ENCODE peak calls at places on chromosomes 11 and 22, in six cellular contexts. N is A549, X is K562, I is transverse colon, A is SK-N-SH, H is sigmoid colon. C is an unnamed sample. For H3K4me1, the result is how much of the 10 kb centered on the place peaks cover.

GRCh38 chr22:37182101-37182948 is 5.7 kb downstream of the C1QTNF6 start:
- DNase-seq in X (peak), H (peak), N (peak), A (no peak), I (no peak), C (peak)

GRCh38 chr22:22773979-22774738 is 113.5 kb upstream of the IGLL5 start:
- DNase-seq in I (no peak), X (no peak), A (no peak), N (no peak), H (no peak), C (no peak)

GRCh38 chr11:116186592-116186991 is 586.2 kb downstream of the BUD13 start:
- DNase-seq in H (no peak), X (no peak), N (no peak), A (no peak), I (no peak), C (no peak)

GRCh38 chr11:72631806-72632731 is 42.2 kb downstream of the PDE2A start:
- DNase-seq in A (peak), H (peak), I (no peak), N (no peak), X (peak), C (no peak)

GRCh38 chr11:88354909-88355308 is 17.4 kb upstream of the CTSC start:
- DNase-seq in X (no peak), N (no peak), A (no peak), H (no peak), I (no peak), C (no peak)

GRCh38 chr11:74478877-74479276 is 11.5 kb upstream of the KCNE3 start:
- DNase-seq in X (no peak), N (no peak), A (no peak), H (no peak), I (no peak), C (no peak)

GRCh38 chr11:125330462-125331325 is 165.4 kb downstream of the FEZ1 start:
- DNase-seq in I (no peak), H (no peak), N (no peak), X (no peak), A (no peak), C (no peak)

GRCh38 chr11:66081505-66081904 is 11.4 kb downstream of the PACS1 start:
- DNase-seq in N (no peak), A (no peak), X (peak), I (peak), H (peak), C (no peak)

GRCh38 chr11:833114-833791 is 501 bp downstream of the CD151 start:
- DNase-seq in A (peak), H (no peak), X (peak), N (peak), I (peak), C (no peak)

GRCh38 chr22:36569999-36570398 is 41.0 kb upstream of the EIF3D start:
- DNase-seq in H (no peak), X (peak), N (peak), A (peak), I (no peak), C (no peak)

GRCh38 chr22:37749831-37750595 is 53.2 kb downstream of the TRIOBP start:
- DNase-seq in A (no peak), X (no peak), I (no peak), H (no peak), N (no peak), C (no peak)

GRCh38 chr11:86460461-86461404 is 86.0 kb downstream of the CCDC81 start:
- DNase-seq in X (no peak), H (no peak), I (no peak), A (no peak), N (no peak), C (no peak)

GRCh38 chr22:30717331-30717921 is 22.8 kb downstream of the OSBP2 start:
- DNase-seq in H (no peak), A (no peak), I (no peak), X (no peak), N (peak), C (no peak)

GRCh38 chr11:5242933-5243844 is 6.5 kb downstream of the HBG1 start:
- DNase-seq in N (no peak), I (no peak), X (peak), A (no peak), H (no peak), C (no peak)

DNA sequence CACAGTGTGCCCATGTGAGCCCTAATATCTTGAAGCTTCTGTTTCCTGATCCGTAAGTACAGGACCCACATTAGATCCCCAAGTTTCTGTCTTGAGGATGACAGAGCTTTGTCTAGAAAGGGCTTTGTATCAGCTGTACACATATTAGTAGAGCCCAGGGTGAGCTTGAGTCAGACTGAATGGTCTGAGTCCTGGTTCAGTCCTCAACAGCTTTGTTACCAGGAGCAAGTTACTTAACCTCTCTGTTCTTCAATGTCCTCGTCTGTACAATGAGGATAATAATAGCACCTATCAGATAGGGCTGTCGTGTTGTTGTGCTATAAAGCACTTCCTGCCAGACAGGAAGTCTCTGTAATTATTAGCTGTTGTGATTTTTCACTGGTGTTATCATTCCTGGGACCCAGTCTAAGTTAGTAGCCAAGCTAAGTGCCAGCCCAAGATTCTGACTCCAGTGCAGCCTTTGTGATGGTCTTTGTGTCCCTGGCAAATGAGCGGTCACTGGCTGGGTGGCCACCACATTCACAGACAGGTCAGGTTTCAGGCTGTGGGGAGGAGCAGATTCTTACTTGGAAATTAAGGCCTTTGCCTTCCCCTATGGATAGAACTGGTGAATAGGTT is 6.8 kb downstream of the TOM1 start:
- DNase-seq in N (no peak), A (no peak), H (no peak), X (no peak), I (no peak), C (no peak)
- H3K4me1 ChIP-seq in N (under half), A (under half), H (under half), X (under half), I (under half), C (under half)

DNA sequence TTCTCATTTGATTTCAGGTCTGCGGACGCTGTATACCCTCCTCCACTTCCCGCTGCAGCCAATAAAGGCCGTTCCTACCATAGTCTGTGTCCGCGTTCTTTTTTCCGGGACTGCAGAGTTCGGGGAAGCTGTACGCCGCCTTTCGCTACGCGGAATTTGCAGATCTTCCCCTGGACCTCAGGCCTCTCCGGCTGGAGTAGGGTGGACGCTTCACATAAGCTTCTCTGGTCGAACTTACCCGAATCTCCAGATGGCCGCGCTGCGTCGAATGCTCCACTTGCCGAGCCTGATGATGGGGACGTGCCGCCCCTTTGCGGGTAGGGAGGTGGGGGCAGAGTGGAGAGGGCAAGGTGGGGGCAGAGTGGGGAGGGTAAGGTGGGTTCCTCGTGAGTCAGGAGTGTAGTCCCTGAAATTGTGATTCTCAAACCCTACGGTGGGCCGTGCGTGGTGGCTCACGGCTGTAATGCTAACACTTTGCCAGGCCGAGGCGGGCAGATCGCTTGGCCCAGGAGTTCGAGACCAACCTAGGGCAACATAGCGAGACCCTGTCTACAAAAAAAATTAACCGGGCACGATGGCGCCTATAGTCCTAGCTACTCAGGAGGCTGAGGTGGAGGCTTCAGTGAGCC is 632 bp downstream of the CSKMT start:
- DNase-seq in X (peak), A (peak), N (peak), I (peak), H (peak), C (peak)
- TF ChIP-seq EP300 in X (no peak), A (no peak), N (no peak), I (no peak), H (no peak), C (no peak)

GRCh38 chr22:28935140-28935539 is 51.8 kb downstream of the ZNRF3 start:
- DNase-seq in A (no peak), H (no peak), X (no peak), N (no peak), I (no peak), C (no peak)

GRCh38 chr22:28935713-28936112 is 52.3 kb downstream of the ZNRF3 start:
- DNase-seq in A (no peak), N (no peak), I (no peak), H (no peak), X (no peak), C (no peak)

GRCh38 chr22:28934026-28934425 is 50.7 kb downstream of the ZNRF3 start:
- DNase-seq in N (no peak), X (no peak), H (no peak), A (no peak), I (no peak), C (no peak)

GRCh38 chr22:28931844-28932561 is 48.6 kb downstream of the ZNRF3 start:
- DNase-seq in A (no peak), N (no peak), X (no peak), I (no peak), H (no peak), C (no peak)

DNA sequence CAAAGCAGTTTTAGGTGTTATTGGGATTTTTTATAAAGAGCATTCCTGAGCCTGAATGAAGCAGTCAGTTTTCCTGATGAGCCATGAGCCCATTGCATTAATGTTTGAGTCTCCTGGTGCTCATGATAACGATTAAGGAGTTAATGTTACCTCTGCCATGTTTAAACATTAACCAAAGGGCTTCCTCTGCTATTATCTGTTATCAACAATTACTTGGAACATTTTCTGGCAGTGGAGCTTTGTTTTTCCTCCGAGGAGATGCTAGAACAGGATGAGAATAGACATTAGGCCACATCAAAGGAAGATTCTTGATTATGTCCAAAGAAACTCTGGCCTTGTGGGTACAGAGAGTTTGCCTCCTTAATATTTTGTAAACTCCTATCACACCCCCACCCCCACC is 49.9 kb downstream of the ZNRF3 start:
- DNase-seq in N (no peak), H (no peak), A (no peak), X (no peak), I (no peak), C (no peak)
- H3K4me1 ChIP-seq in N (half or more), H (under half), A (under half), X (under half), I (under half), C (under half)

DNA sequence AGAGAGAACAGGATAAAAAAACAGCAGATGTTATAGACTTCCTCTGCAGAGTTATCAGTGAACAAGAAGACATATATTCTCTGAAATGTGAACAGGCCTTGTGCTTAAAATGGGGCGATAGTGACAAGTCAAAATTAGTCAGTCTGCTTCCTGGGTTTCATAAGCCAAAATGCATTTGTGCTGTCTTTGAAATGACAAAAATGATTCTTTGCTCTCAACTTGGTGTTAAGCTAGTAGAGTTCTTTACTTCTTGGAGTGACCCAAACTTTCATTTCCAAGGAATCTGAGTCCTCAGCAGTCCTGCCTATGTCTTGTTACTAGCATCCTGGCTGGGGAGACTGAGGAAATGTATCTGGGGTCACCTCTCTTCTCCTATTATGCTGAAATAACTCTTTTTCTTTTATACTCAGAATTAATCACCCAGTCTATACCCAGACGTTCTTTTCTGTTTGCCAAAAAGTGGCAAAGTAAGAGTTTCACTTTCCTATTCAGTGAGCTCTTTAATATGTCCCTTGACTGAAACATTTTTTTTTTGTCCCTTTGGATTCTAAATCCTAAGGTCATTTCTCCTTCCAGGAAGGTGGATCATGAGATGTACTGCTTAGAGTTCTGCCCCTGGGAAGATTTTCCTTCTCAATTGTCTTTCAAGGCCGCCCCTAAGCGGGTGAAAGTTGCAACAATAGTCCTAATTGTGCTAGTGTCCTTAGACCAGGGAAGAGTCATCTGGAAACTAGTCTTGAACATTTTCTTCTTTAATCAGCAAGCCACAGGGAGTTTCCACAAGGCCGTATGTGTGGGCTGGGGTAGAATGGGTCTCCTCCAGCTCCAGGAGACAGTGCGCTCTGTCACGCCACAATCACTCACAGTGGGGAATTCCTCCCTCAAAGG is 52.9 kb upstream of the RDX start:
- DNase-seq in H (no peak), A (no peak), X (no peak), N (no peak), I (no peak), C (no peak)
- TF ChIP-seq EP300 in H (no peak), A (no peak), X (no peak), N (no peak), I (no peak), C (no peak)

GRCh38 chr11:118528511-118528910 is 1.2 kb downstream of the TTC36 start:
- DNase-seq in H (no peak), X (no peak), N (no peak), I (no peak), A (no peak), C (no peak)

GRCh38 chr11:118531597-118532084 is 649 bp downstream of the TMEM25 start:
- DNase-seq in X (no peak), H (no peak), I (no peak), A (peak), N (no peak), C (no peak)

GRCh38 chr11:118530683-118531596 is at the start of gene TMEM25:
- DNase-seq in N (no peak), I (peak), H (peak), A (peak), X (peak), C (peak)

GRCh38 chr11:118530180-118530682 is 761 bp upstream of the TMEM25 start:
- DNase-seq in N (no peak), A (no peak), I (peak), X (peak), H (no peak), C (no peak)

GRCh38 chr11:118529584-118530175 is 1.3 kb upstream of the TMEM25 start:
- DNase-seq in X (no peak), A (no peak), N (no peak), I (no peak), H (no peak), C (no peak)
- H3K4me1 ChIP-seq in X (under half), A (under half), N (under half), I (under half), H (under half), C (under half)